ENCODE peak calls at places on chromosomes 6 and 20, in seven cellular contexts. E is IMR-90, C is body of pancreas, G is spleen, R is sigmoid colon, N is vagina, X is transverse colon. K is an unnamed sample. For H3K4me1, the result is how much of the 10 kb centered on the place peaks cover.

GRCh38 chr20:62234346-62234745 is 4.0 kb upstream of the OSBPL2 start:
- DNase-seq in E (no peak), C (no peak), G (no peak), R (no peak), N (no peak), X (peak), K (no peak)

GRCh38 chr6:78583079-78583478 is 284.3 kb upstream of the IRAK1BP1 start:
- DNase-seq in E (no peak), C (no peak), G (no peak), R (no peak), N (no peak), X (no peak), K (no peak)

GRCh38 chr20:1951436-1952115 is 42.3 kb downstream of the PDYN start:
- DNase-seq in E (no peak), C (no peak), G (no peak), R (peak), N (no peak), X (no peak), K (peak)

GRCh38 chr6:138012682-138013081 is 94.5 kb downstream of the PERP start:
- DNase-seq in E (no peak), C (no peak), G (no peak), R (no peak), N (no peak), X (peak), K (no peak)

GRCh38 chr20:12617076-12617475 is 391.7 kb upstream of the SPTLC3 start:
- DNase-seq in E (no peak), C (peak), G (no peak), R (no peak), N (no peak), X (no peak), K (no peak)

GRCh38 chr20:34516874-34517542 is 786 bp downstream of the DYNLRB1 start:
- DNase-seq in E (no peak), C (no peak), G (peak), R (no peak), N (no peak), X (peak), K (no peak)

GRCh38 chr6:77368660-77369313 is 94.5 kb downstream of the HTR1B start:
- DNase-seq in E (peak), C (peak), G (no peak), R (no peak), N (no peak), X (peak), K (peak)

GRCh38 chr6:87124074-87124473 is 29.2 kb upstream of the CGA start:
- DNase-seq in E (no peak), C (no peak), G (no peak), R (no peak), N (no peak), X (no peak), K (no peak)

GRCh38 chr20:53028337-53029007 is 56.3 kb downstream of the TSHZ2 start:
- DNase-seq in E (no peak), C (no peak), G (no peak), R (no peak), N (no peak), X (no peak), K (peak)

GRCh38 chr6:170278743-170279094 is 12.2 kb downstream of the DLL1 start:
- DNase-seq in E (no peak), C (no peak), G (peak), R (peak), N (no peak), X (no peak), K (no peak)

DNA sequence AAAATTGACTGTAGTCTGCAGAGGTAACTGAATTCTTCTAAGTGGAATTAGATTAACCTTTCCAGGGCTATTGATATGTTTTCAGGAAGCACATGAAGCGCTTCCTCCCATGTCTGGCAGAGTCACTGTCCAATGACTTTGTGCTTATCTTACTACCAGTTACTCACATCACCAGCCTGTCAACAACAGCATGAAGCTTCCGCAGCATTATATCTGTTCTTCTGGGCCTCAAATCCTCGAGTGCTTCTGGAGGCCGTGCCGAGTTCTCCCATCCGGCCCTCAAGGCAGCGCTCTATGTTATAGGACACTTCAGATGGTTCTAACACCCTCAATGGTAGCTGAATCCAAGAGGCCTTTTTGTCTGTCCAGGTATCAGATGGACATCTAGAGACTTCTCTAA is 33.2 kb downstream of the PSMG4 start:
- DNase-seq in E (no peak), C (no peak), G (peak), R (peak), N (no peak), X (no peak), K (no peak)
- TF ChIP-seq POLR2A in E (no peak), C (no peak), G (no peak), R (no peak), N (no peak), X (no peak), K (no peak)

GRCh38 chr6:165637591-165637990 is 25.4 kb downstream of the PDE10A start:
- DNase-seq in E (peak), C (no peak), G (no peak), R (no peak), N (no peak), X (no peak), K (no peak)
- H3K4me1 ChIP-seq in E (under half), C (under half), G (under half), R (under half), N (under half), X (under half), K (under half)

DNA sequence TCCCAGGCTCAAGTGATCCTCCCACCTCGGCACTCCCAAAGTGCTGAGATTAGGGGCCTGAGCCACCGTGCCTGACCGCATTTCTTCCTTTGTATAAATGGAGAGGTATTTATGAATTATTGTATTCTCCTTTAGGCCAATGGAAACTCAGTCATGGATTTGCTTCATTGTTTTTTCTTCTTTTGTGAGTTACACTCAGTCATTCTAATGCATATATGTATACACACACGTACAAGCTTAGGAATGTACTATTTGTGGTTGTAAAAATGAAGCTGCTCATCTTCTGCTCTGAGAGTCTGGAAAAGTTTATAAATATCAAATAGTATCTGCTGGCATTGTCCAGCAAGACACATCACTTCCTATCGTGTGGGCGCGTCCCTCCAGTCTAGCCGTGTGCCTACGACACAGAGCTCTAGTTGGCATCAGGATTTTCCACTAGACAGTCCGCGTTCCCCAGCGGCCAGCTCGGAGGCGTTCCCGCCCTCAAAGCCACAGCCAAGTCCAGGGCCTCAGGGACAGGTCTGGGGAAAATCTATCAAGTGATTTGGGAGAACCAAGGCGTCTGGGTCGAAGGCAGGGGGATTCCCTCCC is 215.2 kb downstream of the NFATC2 start:
- DNase-seq in E (peak), C (no peak), G (peak), R (no peak), N (no peak), X (no peak), K (no peak)
- TF ChIP-seq POLR2A in E (no peak), C (no peak), G (no peak), R (no peak), N (no peak), X (no peak), K (no peak)

DNA sequence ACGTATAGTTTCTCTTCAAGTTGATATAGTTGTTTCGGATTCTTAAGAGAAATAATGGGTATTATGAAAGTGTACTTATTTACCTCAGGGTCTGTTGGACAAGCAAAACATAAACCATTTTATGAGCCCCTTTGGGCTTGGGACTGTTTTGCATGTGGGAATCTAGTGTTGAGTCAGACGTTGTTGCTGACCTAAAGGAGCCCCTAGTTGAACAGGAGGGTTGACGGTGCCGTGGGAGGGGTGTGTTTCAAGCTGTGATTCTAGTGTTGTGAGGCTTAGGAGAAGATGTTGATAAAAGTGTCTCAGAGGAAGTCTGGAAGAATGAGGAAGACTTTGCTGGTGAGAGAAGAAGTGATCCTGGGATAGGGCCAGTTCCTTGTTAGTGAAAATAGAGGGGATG is 140.0 kb downstream of the ARID1B start:
- DNase-seq in E (no peak), C (no peak), G (no peak), R (no peak), N (no peak), X (no peak), K (no peak)
- H3K4me1 ChIP-seq in E (under half), C (under half), G (half or more), R (under half), N (under half), X (under half), K (under half)

DNA sequence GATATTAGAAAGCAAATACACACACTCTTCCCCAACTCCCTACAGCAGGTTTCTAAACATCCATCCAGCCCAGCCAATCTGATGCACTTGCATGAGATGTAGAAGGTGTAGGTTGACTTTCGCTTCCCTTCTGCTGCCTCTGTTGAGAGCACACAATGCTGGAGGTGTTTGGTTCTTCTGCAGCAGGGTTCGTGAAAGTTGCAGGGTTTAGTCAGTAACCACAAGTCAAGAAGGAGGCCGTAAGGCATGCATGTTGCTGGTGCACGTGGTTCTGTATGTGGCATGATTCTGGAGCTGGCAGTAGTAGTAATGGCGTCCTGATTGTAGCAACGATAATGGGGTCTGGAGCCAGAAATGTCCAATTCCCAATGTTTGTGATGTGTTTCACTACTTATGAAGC is 53.0 kb downstream of the DEK start:
- DNase-seq in E (no peak), C (no peak), G (no peak), R (no peak), N (no peak), X (no peak), K (no peak)
- TF ChIP-seq POLR2A in E (no peak), C (no peak), G (no peak), R (no peak), N (no peak), X (no peak), K (no peak)

DNA sequence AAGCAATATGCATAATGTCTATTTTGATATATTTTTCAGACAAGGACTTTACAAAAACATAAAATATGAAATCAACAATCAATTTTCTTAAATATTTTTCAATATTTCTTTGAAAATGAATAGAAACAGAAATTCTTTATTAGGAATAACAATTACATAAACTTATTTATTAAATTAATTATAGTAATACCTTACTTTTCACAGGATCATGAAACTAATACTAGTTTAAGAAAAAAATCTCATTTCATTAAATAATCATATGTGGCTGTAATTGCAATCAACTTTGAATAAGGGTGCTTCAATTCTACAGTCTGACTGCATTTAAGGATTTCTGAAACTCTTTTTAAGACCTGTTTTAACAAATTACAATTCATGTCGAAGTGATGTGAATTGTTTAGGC is 26.6 kb downstream of the EPHA7 start:
- DNase-seq in E (no peak), C (no peak), G (no peak), R (no peak), N (no peak), X (no peak), K (no peak)
- H3K4me1 ChIP-seq in E (under half), C (under half), G (under half), R (under half), N (under half), X (under half), K (under half)